ENCODE peak calls at places on chromosomes 13 and 19, in seven cellular contexts. One of them, this sample, is unnamed.

GRCh38 chr19:13082192-13083007 is 20.3 kb downstream of the LYL1 start:
- DNase-seq in cardiac muscle cell: peak
- DNase-seq in AG10803: peak
- DNase-seq in testis: peak
- DNase-seq in uterus: peak
- DNase-seq in GM12865: no peak
- DNase-seq in breast epithelium: no peak
- DNase-seq in this sample: no peak

GRCh38 chr13:25375727-25376358 is 4.1 kb downstream of the ATP8A2 start:
- DNase-seq in GM12865: peak
- DNase-seq in breast epithelium: no peak
- DNase-seq in AG10803: peak
- DNase-seq in uterus: no peak
- DNase-seq in cardiac muscle cell: peak
- DNase-seq in testis: peak
- DNase-seq in this sample: peak

GRCh38 chr13:106155411-106155810 is 380.1 kb downstream of the EFNB2 start:
- DNase-seq in GM12865: no peak
- DNase-seq in breast epithelium: no peak
- DNase-seq in AG10803: peak
- DNase-seq in uterus: no peak
- DNase-seq in testis: no peak
- DNase-seq in cardiac muscle cell: no peak
- DNase-seq in this sample: no peak

GRCh38 chr19:28531979-28532378 is 681.0 kb downstream of the UQCRFS1 start:
- DNase-seq in uterus: no peak
- DNase-seq in breast epithelium: no peak
- DNase-seq in testis: no peak
- DNase-seq in AG10803: no peak
- DNase-seq in cardiac muscle cell: no peak
- DNase-seq in GM12865: no peak
- DNase-seq in this sample: no peak

GRCh38 chr19:4088975-4089374 is 22.3 kb upstream of the ZBTB7A start:
- DNase-seq in uterus: no peak
- DNase-seq in breast epithelium: no peak
- DNase-seq in cardiac muscle cell: no peak
- DNase-seq in AG10803: no peak
- DNase-seq in testis: no peak
- DNase-seq in GM12865: no peak
- DNase-seq in this sample: no peak

GRCh38 chr13:112184261-112184660 is 117.3 kb downstream of the SOX1 start:
- DNase-seq in AG10803: no peak
- DNase-seq in testis: no peak
- DNase-seq in cardiac muscle cell: no peak
- DNase-seq in uterus: no peak
- DNase-seq in GM12865: no peak
- DNase-seq in breast epithelium: no peak
- DNase-seq in this sample: no peak

GRCh38 chr13:35903075-35903474 is 228.1 kb downstream of the DCLK1 start:
- DNase-seq in cardiac muscle cell: no peak
- DNase-seq in AG10803: no peak
- DNase-seq in uterus: no peak
- DNase-seq in GM12865: no peak
- DNase-seq in breast epithelium: no peak
- DNase-seq in testis: no peak
- DNase-seq in this sample: no peak

GRCh38 chr19:29559743-29560142 is 33.9 kb downstream of the VSTM2B start:
- DNase-seq in uterus: no peak
- DNase-seq in breast epithelium: no peak
- DNase-seq in AG10803: no peak
- DNase-seq in testis: no peak
- DNase-seq in cardiac muscle cell: no peak
- DNase-seq in GM12865: no peak
- DNase-seq in this sample: no peak

GRCh38 chr19:704447-704741 is 4.3 kb upstream of the PALM start:
- DNase-seq in uterus: no peak
- DNase-seq in breast epithelium: no peak
- DNase-seq in cardiac muscle cell: no peak
- DNase-seq in testis: no peak
- DNase-seq in AG10803: no peak
- DNase-seq in GM12865: no peak
- DNase-seq in this sample: no peak

GRCh38 chr13:73984949-73985691 is 149.1 kb downstream of the KLF12 start:
- DNase-seq in GM12865: no peak
- DNase-seq in testis: no peak
- DNase-seq in uterus: no peak
- DNase-seq in AG10803: no peak
- DNase-seq in cardiac muscle cell: peak
- DNase-seq in breast epithelium: no peak
- DNase-seq in this sample: no peak

GRCh38 chr13:31725841-31726240 is 13.5 kb upstream of the RXFP2 start:
- DNase-seq in breast epithelium: no peak
- DNase-seq in AG10803: no peak
- DNase-seq in cardiac muscle cell: no peak
- DNase-seq in GM12865: no peak
- DNase-seq in testis: no peak
- DNase-seq in uterus: no peak
- DNase-seq in this sample: no peak

GRCh38 chr19:49592486-49593232 is 1.7 kb downstream of the PRR12 start:
- DNase-seq in GM12865: peak
- DNase-seq in breast epithelium: no peak
- DNase-seq in AG10803: no peak
- DNase-seq in uterus: no peak
- DNase-seq in cardiac muscle cell: peak
- DNase-seq in testis: no peak
- DNase-seq in this sample: peak

GRCh38 chr13:99908129-99908805 is 63.3 kb downstream of the ZIC5 start:
- DNase-seq in testis: no peak
- DNase-seq in breast epithelium: no peak
- DNase-seq in cardiac muscle cell: no peak
- DNase-seq in GM12865: no peak
- DNase-seq in AG10803: no peak
- DNase-seq in uterus: no peak
- DNase-seq in this sample: no peak

GRCh38 chr19:5996598-5997320 is 18.8 kb upstream of the RANBP3 start:
- DNase-seq in AG10803: no peak
- DNase-seq in breast epithelium: no peak
- DNase-seq in testis: peak
- DNase-seq in GM12865: no peak
- DNase-seq in cardiac muscle cell: no peak
- DNase-seq in uterus: no peak
- DNase-seq in this sample: no peak

GRCh38 chr19:5996102-5996501 is 18.2 kb upstream of the RANBP3 start:
- DNase-seq in AG10803: no peak
- DNase-seq in cardiac muscle cell: no peak
- DNase-seq in GM12865: no peak
- DNase-seq in testis: no peak
- DNase-seq in breast epithelium: no peak
- DNase-seq in uterus: no peak
- DNase-seq in this sample: no peak

GRCh38 chr19:5999693-6000092 is 21.8 kb upstream of the RANBP3 start:
- DNase-seq in uterus: no peak
- DNase-seq in GM12865: no peak
- DNase-seq in AG10803: no peak
- DNase-seq in cardiac muscle cell: no peak
- DNase-seq in breast epithelium: no peak
- DNase-seq in testis: no peak
- DNase-seq in this sample: no peak

GRCh38 chr19:5995606-5996005 is 17.7 kb upstream of the RANBP3 start:
- DNase-seq in testis: no peak
- DNase-seq in GM12865: no peak
- DNase-seq in cardiac muscle cell: no peak
- DNase-seq in breast epithelium: no peak
- DNase-seq in uterus: no peak
- DNase-seq in AG10803: no peak
- DNase-seq in this sample: no peak

DNA sequence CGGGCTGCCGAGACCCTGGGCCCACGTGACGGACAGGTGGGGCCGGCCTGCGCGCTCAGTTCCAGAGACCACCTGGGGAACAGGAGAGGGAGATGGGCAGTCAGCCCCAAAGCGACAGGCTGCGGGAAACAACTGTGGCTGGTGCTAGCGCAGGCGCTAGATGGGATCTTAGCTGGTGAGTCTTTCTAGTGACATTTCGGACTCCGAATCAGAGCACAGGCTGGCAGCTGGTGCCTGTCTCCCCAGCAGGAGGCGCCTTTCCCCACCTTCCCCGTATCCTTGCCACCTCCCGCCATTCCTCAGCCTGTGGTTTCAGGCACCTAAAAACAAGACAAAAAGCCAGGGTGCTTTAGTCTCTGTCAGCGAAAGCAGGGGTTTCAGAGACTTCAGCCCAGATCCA is 19.4 kb upstream of the RANBP3 start:
- DNase-seq in breast epithelium: no peak
- DNase-seq in testis: no peak
- DNase-seq in cardiac muscle cell: no peak
- DNase-seq in GM12865: no peak
- DNase-seq in AG10803: no peak
- DNase-seq in uterus: no peak
- DNase-seq in this sample: no peak
- TF ChIP-seq CTCF in breast epithelium: no peak
- TF ChIP-seq CTCF in testis: no peak
- TF ChIP-seq CTCF in cardiac muscle cell: no peak
- TF ChIP-seq CTCF in GM12865: no peak
- TF ChIP-seq CTCF in AG10803: no peak
- TF ChIP-seq CTCF in uterus: no peak
- TF ChIP-seq CTCF in this sample: no peak

GRCh38 chr13:51768378-51768921 is 35.5 kb downstream of the DHRS12 start:
- DNase-seq in GM12865: no peak
- DNase-seq in uterus: no peak
- DNase-seq in cardiac muscle cell: no peak
- DNase-seq in AG10803: no peak
- DNase-seq in testis: peak
- DNase-seq in breast epithelium: no peak
- DNase-seq in this sample: no peak
- TF ChIP-seq CTCF in GM12865: no peak
- TF ChIP-seq CTCF in uterus: no peak
- TF ChIP-seq CTCF in cardiac muscle cell: peak
- TF ChIP-seq CTCF in AG10803: peak
- TF ChIP-seq CTCF in testis: no peak
- TF ChIP-seq CTCF in breast epithelium: no peak
- TF ChIP-seq CTCF in this sample: peak

GRCh38 chr13:68927387-68928026 is 1180.1 kb upstream of the ATXN8OS start:
- DNase-seq in breast epithelium: no peak
- DNase-seq in AG10803: no peak
- DNase-seq in testis: peak
- DNase-seq in uterus: no peak
- DNase-seq in cardiac muscle cell: no peak
- DNase-seq in GM12865: peak
- DNase-seq in this sample: peak
- TF ChIP-seq CTCF in breast epithelium: no peak
- TF ChIP-seq CTCF in AG10803: no peak
- TF ChIP-seq CTCF in testis: peak
- TF ChIP-seq CTCF in uterus: no peak
- TF ChIP-seq CTCF in cardiac muscle cell: no peak
- TF ChIP-seq CTCF in GM12865: peak
- TF ChIP-seq CTCF in this sample: peak

GRCh38 chr19:35556846-35557538 is 6.5 kb downstream of the ATP4A start:
- DNase-seq in testis: no peak
- DNase-seq in breast epithelium: no peak
- DNase-seq in uterus: no peak
- DNase-seq in GM12865: no peak
- DNase-seq in cardiac muscle cell: no peak
- DNase-seq in AG10803: no peak
- DNase-seq in this sample: no peak

GRCh38 chr19:35554076-35554475 is 8.7 kb downstream of the TMEM147 start:
- DNase-seq in AG10803: no peak
- DNase-seq in uterus: no peak
- DNase-seq in GM12865: no peak
- DNase-seq in testis: no peak
- DNase-seq in breast epithelium: no peak
- DNase-seq in cardiac muscle cell: no peak
- DNase-seq in this sample: no peak

GRCh38 chr19:35557539-35558399 is 5.7 kb downstream of the ATP4A start:
- DNase-seq in GM12865: peak
- DNase-seq in AG10803: peak
- DNase-seq in uterus: no peak
- DNase-seq in breast epithelium: peak
- DNase-seq in testis: peak
- DNase-seq in cardiac muscle cell: peak
- DNase-seq in this sample: peak

GRCh38 chr19:35555301-35556005 is 8.0 kb downstream of the ATP4A start:
- DNase-seq in testis: no peak
- DNase-seq in cardiac muscle cell: peak
- DNase-seq in breast epithelium: no peak
- DNase-seq in AG10803: peak
- DNase-seq in uterus: no peak
- DNase-seq in GM12865: peak
- DNase-seq in this sample: peak

GRCh38 chr19:35556025-35556590 is 7.3 kb downstream of the ATP4A start:
- DNase-seq in breast epithelium: no peak
- DNase-seq in uterus: no peak
- DNase-seq in cardiac muscle cell: no peak
- DNase-seq in AG10803: no peak
- DNase-seq in GM12865: no peak
- DNase-seq in testis: no peak
- DNase-seq in this sample: no peak
- TF ChIP-seq CTCF in breast epithelium: no peak
- TF ChIP-seq CTCF in uterus: no peak
- TF ChIP-seq CTCF in cardiac muscle cell: no peak
- TF ChIP-seq CTCF in AG10803: no peak
- TF ChIP-seq CTCF in GM12865: no peak
- TF ChIP-seq CTCF in testis: no peak
- TF ChIP-seq CTCF in this sample: no peak

GRCh38 chr13:71979616-71980015 is 112.6 kb upstream of the DACH1 start:
- DNase-seq in AG10803: no peak
- DNase-seq in uterus: no peak
- DNase-seq in GM12865: peak
- DNase-seq in cardiac muscle cell: no peak
- DNase-seq in testis: no peak
- DNase-seq in breast epithelium: no peak
- DNase-seq in this sample: no peak
- TF ChIP-seq CTCF in AG10803: no peak
- TF ChIP-seq CTCF in uterus: no peak
- TF ChIP-seq CTCF in GM12865: peak
- TF ChIP-seq CTCF in cardiac muscle cell: no peak
- TF ChIP-seq CTCF in testis: no peak
- TF ChIP-seq CTCF in breast epithelium: no peak
- TF ChIP-seq CTCF in this sample: no peak

This sample was measured in adrenal gland.